ENCODE peak calls at places on chromosome 15, in four cellular contexts. I is gastrocnemius medialis; H is activated T-helper 1 cell treated with anti-CD3 and anti-CD28 coated beads, Interleukin-12 subunit alpha, Interleukin-12 subunit beta, Interleukin-2, Interleukin-4 antibody, amounts not matched to agents 30 ng/mL and 10 ng/mL and 1 ng/mL, durations not matched to agents 14 hours and 24 hours and 36 hours; T is OCI-LY7. X is an unnamed sample.

GRCh38 chr15:65175511-65175910 is 9.6 kb downstream of the CLPX start:
- DNase-seq in I (no peak), H (no peak), T (no peak), X (no peak)

GRCh38 chr15:44468713-44469385 is 41.4 kb downstream of the CTDSPL2 start:
- DNase-seq in I (no peak), H (no peak), T (no peak), X (no peak)

GRCh38 chr15:59362339-59362738 is 10.3 kb downstream of the MYO1E start:
- DNase-seq in I (no peak), H (no peak), T (no peak), X (no peak)

GRCh38 chr15:74227968-74228722 is 8.0 kb upstream of the CCDC33 start:
- DNase-seq in I (no peak), H (no peak), T (no peak), X (no peak)

GRCh38 chr15:67164401-67164791 is 90.1 kb downstream of the AAGAB start:
- DNase-seq in I (no peak), H (no peak), T (no peak), X (no peak)

GRCh38 chr15:90629217-90629616 is 87.9 kb upstream of the BLM start:
- DNase-seq in I (no peak), H (no peak), T (no peak), X (no peak)

GRCh38 chr15:31216210-31216911 is 110.3 kb upstream of the KLF13 start:
- DNase-seq in I (peak), H (peak), T (peak), X (peak)

GRCh38 chr15:32132850-32133249 is 102.5 kb downstream of the CHRNA7 start:
- DNase-seq in I (no peak), H (no peak), T (no peak), X (no peak)

GRCh38 chr15:64009798-64010241 is 36.5 kb downstream of the DAPK2 start:
- DNase-seq in I (no peak), H (peak), T (peak), X (no peak)

GRCh38 chr15:25862469-25863066 is 559 bp downstream of the ATP10A start:
- DNase-seq in I (no peak), H (peak), T (no peak), X (no peak)

GRCh38 chr15:80154336-80154735 is 1.5 kb downstream of the FAH start:
- DNase-seq in I (no peak), H (no peak), T (no peak), X (no peak)

X was measured in stimulated activated naive B cell treated with anti-CD40 and anti-IgM and Interleukin-4, amounts not matched to agents 10 μg/mL and 1 μg/mL and 100 μg/mL, for 72 hours.